ENCODE peak calls at places on chromosomes 3 and 15, in eight cellular contexts. A is stimulated activated naive B cell treated with anti-CD40 and anti-IgM and Interleukin-4, amounts not matched to agents 10 μg/mL and 1 μg/mL and 100 μg/mL, for 72 hours; L is NCI-H774; S is NCI-H1092; M is lower lobe of right lung; Z is choroid plexus epithelial cell; R is activated B cell treated with CpG ODN at 0.5 μM for 24 hours; X is EL. T is an unnamed sample.

GRCh38 chr3:139317660-139318430 is 26.0 kb upstream of the MRPS22 start:
- DNase-seq in M (no peak), S (no peak), Z (no peak), A (no peak), L (no peak), R (no peak), X (no peak), T (no peak)

GRCh38 chr15:40463886-40464545 is 6.8 kb upstream of the CHST14 start:
- DNase-seq in Z (no peak), M (no peak), R (no peak), A (no peak), S (no peak), L (no peak), X (no peak), T (no peak)

GRCh38 chr3:124504332-124505059 is 225.8 kb upstream of the UMPS start:
- DNase-seq in X (peak; percentile 40), S (no peak), L (no peak), R (no peak), M (no peak), Z (peak; percentile 7), A (no peak), T (no peak)

GRCh38 chr3:68893600-68894239 is 38.6 kb downstream of the TAFA4 start:
- DNase-seq in R (no peak), M (no peak), S (peak; percentile 6), L (no peak), A (no peak), X (peak; percentile 39), Z (peak; percentile 66), T (no peak)

GRCh38 chr3:13244695-13245449 is 171.6 kb upstream of the IQSEC1 start:
- DNase-seq in X (peak; percentile 4), S (no peak), L (no peak), Z (no peak), R (no peak), A (no peak), M (no peak), T (no peak)

GRCh38 chr3:14265246-14265962 is 86.8 kb downstream of the LSM3 start:
- DNase-seq in A (no peak), M (no peak), L (peak; percentile 22), Z (peak; percentile 50), S (no peak), R (no peak), X (peak; percentile 45), T (no peak)

GRCh38 chr3:33372218-33373081 is 67.8 kb downstream of the UBP1 start:
- DNase-seq in X (peak; percentile 77), S (no peak), A (peak; percentile 12), M (no peak), Z (peak; percentile 73), L (peak; percentile 2), R (no peak), T (peak; percentile 10)

GRCh38 chr15:95972136-95972553 is 358.4 kb upstream of the NR2F2 start:
- DNase-seq in X (peak; percentile 61), A (no peak), S (no peak), R (no peak), L (no peak), M (no peak), Z (peak; percentile 91), T (no peak)

GRCh38 chr3:71629289-71630252 is 46.0 kb upstream of the FOXP1 start:
- DNase-seq in L (no peak), R (no peak), S (no peak), M (peak; percentile 46), X (peak; percentile 44), Z (peak; percentile 69), A (peak; percentile 9), T (no peak)

T was measured in NCI-H2107.